ENCODE peak calls at places on chromosomes 3 and 15, in seven cellular contexts. V is breast epithelium, I is A549, W is ovary, D is HCT116, S is IMR-90, H is transverse colon. J is an unnamed sample.
A peak's percentile ranks its signal among the peaks of the same experiment; 100 is the strongest.

GRCh38 chr3:15796771-15797599 is 794 bp downstream of the ANKRD28 start:
- DNase-seq in I (peak; percentile 25), V (no peak), W (peak; percentile 31), D (peak; percentile 56), H (no peak), S (peak; percentile 77), J (no peak)

GRCh38 chr3:101279162-101279561 is 41.2 kb downstream of the IMPG2 start:
- DNase-seq in H (no peak), V (no peak), S (peak; percentile 59), D (no peak), W (no peak), I (no peak), J (no peak)

GRCh38 chr15:33104276-33104675 is 90.2 kb downstream of the FMN1 start:
- DNase-seq in W (no peak), D (peak; percentile 19), V (no peak), H (no peak), S (peak; percentile 92), I (no peak), J (no peak)

GRCh38 chr3:107221856-107222255 is 155.4 kb upstream of the CCDC54 start:
- DNase-seq in S (peak; percentile 65), H (no peak), D (no peak), I (no peak), W (no peak), V (no peak), J (no peak)

GRCh38 chr3:33883538-33884203 is 85.2 kb downstream of the PDCD6IP start:
- DNase-seq in V (no peak), H (no peak), S (peak; percentile 49), W (no peak), D (peak; percentile 23), I (peak; percentile 21), J (no peak)

GRCh38 chr3:17745894-17746293 is 3.5 kb upstream of the TBC1D5 start:
- DNase-seq in S (no peak), D (no peak), V (no peak), I (no peak), H (no peak), W (no peak), J (no peak)

GRCh38 chr3:8443829-8444791 is 57.5 kb upstream of the LMCD1 start:
- DNase-seq in H (peak; percentile 88), V (peak; percentile 94), I (peak; percentile 89), D (peak; percentile 63), S (peak; percentile 99), W (peak; percentile 72), J (peak; percentile 80)

GRCh38 chr3:52108302-52109232 is 45.7 kb downstream of the POC1A start:
- DNase-seq in V (no peak), S (no peak), W (no peak), I (no peak), D (no peak), H (no peak), J (peak; percentile 37)

GRCh38 chr15:101615986-101616848 is 36.0 kb downstream of the TM2D3 start:
- DNase-seq in W (peak; percentile 84), D (peak; percentile 56), S (peak; percentile 67), H (peak; percentile 35), V (no peak), I (peak; percentile 74), J (peak; percentile 71)

GRCh38 chr3:56801151-56801596 is 575 bp downstream of the ARHGEF3 start:
- DNase-seq in I (no peak), V (no peak), D (no peak), W (peak; percentile 50), S (no peak), H (no peak), J (peak; percentile 39)

GRCh38 chr15:40470423-40471104 is at the start of gene CHST14:
- DNase-seq in H (peak; percentile 64), V (no peak), W (peak; percentile 73), D (no peak), S (peak; percentile 43), I (peak; percentile 48), J (peak; percentile 43)

GRCh38 chr3:185103359-185104127 is 49.3 kb downstream of the C3orf70 start:
- DNase-seq in I (no peak), W (no peak), D (no peak), S (no peak), H (no peak), V (no peak), J (peak; percentile 31)

GRCh38 chr3:194276768-194277546 is 74.2 kb downstream of the CPN2 start:
- DNase-seq in D (no peak), H (peak; percentile 11), S (peak; percentile 52), I (no peak), W (peak; percentile 75), V (peak; percentile 64), J (peak; percentile 63)

DNA sequence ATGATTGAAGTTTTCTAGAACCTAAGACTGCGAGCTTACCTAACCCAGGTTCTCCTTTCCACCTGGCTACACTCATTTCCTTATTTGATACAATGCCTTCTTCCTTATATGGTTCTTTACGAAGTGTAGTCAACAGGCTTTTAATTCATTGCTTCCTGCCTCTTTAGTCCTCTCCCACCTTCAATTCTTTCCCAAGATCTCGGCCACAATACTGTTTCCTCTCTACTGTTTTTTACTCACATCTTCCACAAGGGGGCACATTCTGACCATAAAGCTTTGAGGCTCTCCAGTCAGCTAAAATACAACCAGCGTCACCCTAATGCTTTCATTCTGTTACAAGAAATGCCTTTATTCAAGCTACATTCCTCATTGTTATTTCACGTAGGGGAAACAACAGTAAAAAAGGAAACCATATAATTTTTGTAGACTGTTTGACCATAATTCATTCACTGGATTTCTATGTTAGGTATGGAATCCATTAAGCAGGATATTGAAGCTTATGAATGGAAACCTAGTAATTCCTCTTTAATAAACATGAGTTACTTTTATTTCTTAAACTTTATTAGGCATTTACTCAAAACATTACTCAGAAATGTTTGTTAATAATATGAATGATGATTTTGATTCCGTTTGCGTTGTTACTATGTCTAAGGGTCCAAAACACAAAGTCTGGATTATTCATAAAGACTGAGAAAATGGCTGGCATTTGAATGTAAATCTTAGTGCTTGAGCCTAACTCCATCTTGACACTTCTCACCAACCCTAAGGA is 29.5 kb upstream of the VEPH1 start:
- DNase-seq in W (no peak), H (no peak), D (peak; percentile 65), S (peak; percentile 92), I (peak; percentile 58), V (no peak), J (no peak)
- TF ChIP-seq POLR2A in W (no peak), H (no peak), D (no peak), S (no peak), I (no peak), V (no peak), J (no peak)

DNA sequence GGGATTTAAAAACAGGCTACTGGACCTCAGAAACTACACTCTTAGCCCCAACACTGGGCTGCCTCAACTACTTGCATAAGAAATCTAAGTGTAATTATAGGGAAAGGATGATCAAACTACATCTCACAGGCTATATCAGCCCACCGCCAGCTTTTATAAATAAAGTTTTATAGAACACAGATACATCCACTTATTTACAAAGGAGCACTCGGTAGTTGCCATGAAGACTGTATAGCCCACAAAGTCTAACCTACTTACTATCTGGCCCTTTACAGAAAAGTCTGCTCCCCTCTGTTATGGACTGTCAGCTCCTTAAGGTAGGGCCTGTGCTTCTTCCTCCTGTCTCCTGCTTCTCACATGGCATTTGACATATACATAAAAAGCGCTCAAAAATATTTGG is 9.5 kb downstream of the OSBPL10 start:
- DNase-seq in V (no peak), I (no peak), W (no peak), H (no peak), D (no peak), S (no peak), J (no peak)
- H3K4me1 ChIP-seq in V (no peaks in the 10 kb centered on the region), I (peaks cover 42% of the 10 kb centered on the region), W (peaks cover 1% of the 10 kb centered on the region), H (peaks cover 21% of the 10 kb centered on the region), D (peaks cover 41% of the 10 kb centered on the region), S (peaks cover 11% of the 10 kb centered on the region), J (peaks cover 8% of the 10 kb centered on the region)

GRCh38 chr3:11508346-11509174 is 135.2 kb downstream of the VGLL4 start:
- DNase-seq in I (no peak), H (no peak), W (no peak), V (no peak), S (no peak), D (no peak), J (no peak)
- TF ChIP-seq POLR2A in I (no peak), H (no peak), W (no peak), V (no peak), S (no peak), D (no peak), J (no peak)

GRCh38 chr3:134311693-134312071 is 61.0 kb upstream of the RYK start:
- DNase-seq in D (no peak), H (no peak), I (no peak), V (no peak), W (no peak), S (no peak), J (no peak)

GRCh38 chr3:134309987-134310700 is 59.5 kb upstream of the RYK start:
- DNase-seq in S (no peak), H (peak; percentile 43), V (no peak), I (no peak), D (no peak), W (no peak), J (no peak)

GRCh38 chr3:134312873-134313838 is 61.1 kb downstream of the AMOTL2 start:
- DNase-seq in V (peak; percentile 70), H (peak; percentile 63), S (peak; percentile 76), W (peak; percentile 74), I (no peak), D (no peak), J (peak; percentile 65)

GRCh38 chr3:134312072-134312872 is 61.6 kb upstream of the RYK start:
- DNase-seq in D (no peak), H (no peak), S (no peak), V (no peak), W (peak; percentile 48), I (no peak), J (no peak)

DNA sequence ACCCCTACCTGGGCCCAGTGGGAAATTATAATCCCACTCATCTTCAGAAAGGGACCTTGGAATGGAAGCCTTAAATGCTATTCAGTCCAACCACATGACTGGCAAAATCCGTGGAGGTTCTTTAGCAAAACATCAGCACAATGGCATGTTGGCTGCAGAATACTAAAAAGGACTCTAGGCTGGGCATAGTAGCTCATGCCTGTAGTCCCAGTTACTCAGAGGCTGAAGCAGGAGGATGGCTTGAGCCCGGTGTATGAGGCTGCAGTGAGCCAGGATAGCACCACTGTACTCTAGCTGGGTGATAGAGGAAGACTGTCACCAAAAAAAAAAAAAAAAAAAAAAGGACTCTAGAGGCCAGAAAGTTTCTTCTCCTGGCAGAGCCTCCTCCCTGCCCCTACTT is 60.6 kb upstream of the RYK start:
- DNase-seq in D (no peak), W (no peak), V (no peak), S (peak; percentile 77), I (no peak), H (no peak), J (no peak)
- H3K4me1 ChIP-seq in D (peaks cover 68% of the 10 kb centered on the region), W (peaks cover 25% of the 10 kb centered on the region), V (peaks cover 3% of the 10 kb centered on the region), S (peaks cover 47% of the 10 kb centered on the region), I (peaks cover 77% of the 10 kb centered on the region), H (peaks cover 65% of the 10 kb centered on the region), J (peaks cover 28% of the 10 kb centered on the region)